ENCODE peak calls at places on chromosomes 11 and 22, in six cellular contexts. A, W, Z, T, J and O are unnamed samples.

GRCh38 chr11:3816673-3817072 is 8.3 kb downstream of the PGAP2 start:
- DNase-seq in W (no peak), J (no peak), A (no peak), Z (no peak), T (no peak), O (no peak)

GRCh38 chr11:40445391-40445790 is 1014.1 kb downstream of the LRRC4C start:
- DNase-seq in A (no peak), Z (no peak), W (no peak), T (no peak), J (peak; percentile 34), O (peak; percentile 78)

GRCh38 chr11:70535191-70535971 is 137.1 kb downstream of the CTTN start:
- DNase-seq in A (no peak), T (no peak), W (no peak), Z (no peak), J (no peak), O (no peak)

GRCh38 chr11:72038491-72038890 is 39.8 kb downstream of the IL18BP start:
- DNase-seq in T (no peak), Z (peak; percentile 93), W (no peak), A (peak; percentile 54), J (peak; percentile 58), O (no peak)

GRCh38 chr11:100863080-100863581 is 176.0 kb downstream of the ARHGAP42 start:
- DNase-seq in W (no peak), T (peak; percentile 10), J (peak; percentile 99), Z (peak; percentile 82), A (peak; percentile 16), O (no peak)

GRCh38 chr11:134863294-134863693 is 451.3 kb upstream of the B3GAT1 start:
- DNase-seq in Z (no peak), J (no peak), W (no peak), T (no peak), A (no peak), O (no peak)

GRCh38 chr11:71558996-71559395 is 6.4 kb upstream of the KRTAP5-10 start:
- DNase-seq in A (no peak), Z (no peak), W (no peak), J (no peak), T (no peak), O (no peak)

GRCh38 chr11:28417601-28418323 is 309.6 kb downstream of the METTL15 start:
- DNase-seq in A (no peak), Z (no peak), J (no peak), W (no peak), T (no peak), O (no peak)

GRCh38 chr11:78351979-78352731 is 65.5 kb downstream of the GAB2 start:
- DNase-seq in A (no peak), W (no peak), T (no peak), J (no peak), Z (peak; percentile 33), O (no peak)

GRCh38 chr11:126061707-126062678 is 673 bp downstream of the CDON start:
- DNase-seq in T (peak; percentile 41), W (no peak), Z (peak; percentile 43), A (peak; percentile 13), J (no peak), O (peak; percentile 25)

GRCh38 chr22:39546889-39547586 is 14.5 kb upstream of the RPS19BP1 start:
- DNase-seq in Z (peak; percentile 67), W (no peak), A (no peak), T (no peak), J (peak; percentile 31), O (no peak)

GRCh38 chr11:63841554-63841953 is 2.6 kb downstream of the MARK2 start:
- DNase-seq in J (peak; percentile 54), Z (peak; percentile 65), W (no peak), A (no peak), T (no peak), O (no peak)

GRCh38 chr11:10637629-10638028 is 55.9 kb downstream of the IRAG1 start:
- DNase-seq in Z (no peak), T (no peak), J (no peak), W (no peak), A (no peak), O (no peak)

GRCh38 chr11:127651175-127651887 is 650.8 kb upstream of the KIRREL3 start:
- DNase-seq in W (no peak), A (no peak), T (no peak), J (peak; percentile 93), Z (peak; percentile 71), O (peak; percentile 12)